ENCODE peak calls at places on chromosome 17, in ten cellular contexts. One of them, this sample, is unnamed.

GRCh38 chr17:73419896-73420295 is 108.1 kb upstream of the CDC42EP4 start:
- DNase-seq in adrenal gland: no peak
- DNase-seq in left lung: no peak
- DNase-seq in tibial nerve: no peak
- DNase-seq in CD8-positive, alpha-beta T cell: no peak
- DNase-seq in prostate gland: no peak
- DNase-seq in mesendoderm: no peak
- DNase-seq in stomach: no peak
- DNase-seq in kidney: peak
- DNase-seq in HAP-1: no peak
- DNase-seq in this sample: peak

GRCh38 chr17:77881545-77881944 is 77.0 kb upstream of the TNRC6C start:
- DNase-seq in adrenal gland: peak
- DNase-seq in left lung: peak
- DNase-seq in tibial nerve: peak
- DNase-seq in CD8-positive, alpha-beta T cell: peak
- DNase-seq in prostate gland: peak
- DNase-seq in mesendoderm: peak
- DNase-seq in stomach: peak
- DNase-seq in kidney: peak
- DNase-seq in HAP-1: no peak
- DNase-seq in this sample: peak

GRCh38 chr17:59383893-59384292 is 52.4 kb downstream of the YPEL2 start:
- DNase-seq in adrenal gland: no peak
- DNase-seq in left lung: no peak
- DNase-seq in tibial nerve: no peak
- DNase-seq in CD8-positive, alpha-beta T cell: no peak
- DNase-seq in prostate gland: no peak
- DNase-seq in mesendoderm: no peak
- DNase-seq in stomach: no peak
- DNase-seq in kidney: no peak
- DNase-seq in HAP-1: no peak
- DNase-seq in this sample: no peak

GRCh38 chr17:31524926-31525800 is 133.7 kb downstream of the RAB11FIP4 start:
- DNase-seq in adrenal gland: peak
- DNase-seq in left lung: peak
- DNase-seq in tibial nerve: peak
- DNase-seq in CD8-positive, alpha-beta T cell: peak
- DNase-seq in prostate gland: peak
- DNase-seq in mesendoderm: peak
- DNase-seq in stomach: peak
- DNase-seq in kidney: peak
- DNase-seq in HAP-1: peak
- DNase-seq in this sample: peak

GRCh38 chr17:55639096-55639495 is 83.6 kb downstream of the TMEM100 start:
- DNase-seq in adrenal gland: no peak
- DNase-seq in left lung: no peak
- DNase-seq in tibial nerve: no peak
- DNase-seq in CD8-positive, alpha-beta T cell: no peak
- DNase-seq in prostate gland: no peak
- DNase-seq in mesendoderm: peak
- DNase-seq in stomach: no peak
- DNase-seq in kidney: no peak
- DNase-seq in HAP-1: no peak
- DNase-seq in this sample: no peak

GRCh38 chr17:81513669-81514484 is 1.3 kb upstream of the ACTG1 start:
- DNase-seq in adrenal gland: peak
- DNase-seq in left lung: peak
- DNase-seq in tibial nerve: peak
- DNase-seq in CD8-positive, alpha-beta T cell: no peak
- DNase-seq in prostate gland: peak
- DNase-seq in mesendoderm: peak
- DNase-seq in stomach: peak
- DNase-seq in kidney: peak
- DNase-seq in HAP-1: peak
- DNase-seq in this sample: peak

GRCh38 chr17:71260366-71260765 is 860.5 kb upstream of the SOX9 start:
- DNase-seq in adrenal gland: no peak
- DNase-seq in left lung: no peak
- DNase-seq in tibial nerve: no peak
- DNase-seq in CD8-positive, alpha-beta T cell: no peak
- DNase-seq in prostate gland: no peak
- DNase-seq in mesendoderm: no peak
- DNase-seq in stomach: no peak
- DNase-seq in kidney: no peak
- DNase-seq in HAP-1: no peak
- DNase-seq in this sample: no peak

GRCh38 chr17:19244796-19245195 is 7.6 kb downstream of the EPN2 start:
- DNase-seq in adrenal gland: no peak
- DNase-seq in left lung: no peak
- DNase-seq in tibial nerve: no peak
- DNase-seq in CD8-positive, alpha-beta T cell: no peak
- DNase-seq in prostate gland: no peak
- DNase-seq in mesendoderm: no peak
- DNase-seq in stomach: no peak
- DNase-seq in kidney: no peak
- DNase-seq in HAP-1: no peak
- DNase-seq in this sample: no peak

GRCh38 chr17:3976675-3977171 is 12.5 kb upstream of the ATP2A3 start:
- DNase-seq in adrenal gland: peak
- DNase-seq in left lung: peak
- DNase-seq in tibial nerve: no peak
- DNase-seq in CD8-positive, alpha-beta T cell: no peak
- DNase-seq in prostate gland: peak
- DNase-seq in mesendoderm: no peak
- DNase-seq in stomach: peak
- DNase-seq in kidney: peak
- DNase-seq in HAP-1: no peak
- DNase-seq in this sample: peak

GRCh38 chr17:1142503-1143095 is 37.2 kb downstream of the ABR start:
- DNase-seq in adrenal gland: no peak
- DNase-seq in left lung: no peak
- DNase-seq in tibial nerve: no peak
- DNase-seq in CD8-positive, alpha-beta T cell: no peak
- DNase-seq in prostate gland: no peak
- DNase-seq in mesendoderm: no peak
- DNase-seq in stomach: no peak
- DNase-seq in kidney: no peak
- DNase-seq in HAP-1: no peak
- DNase-seq in this sample: no peak

GRCh38 chr17:1043601-1044251 is 46.8 kb downstream of the TIMM22 start:
- DNase-seq in adrenal gland: no peak
- DNase-seq in left lung: no peak
- DNase-seq in tibial nerve: no peak
- DNase-seq in CD8-positive, alpha-beta T cell: no peak
- DNase-seq in prostate gland: no peak
- DNase-seq in mesendoderm: peak
- DNase-seq in stomach: no peak
- DNase-seq in kidney: peak
- DNase-seq in HAP-1: peak
- DNase-seq in this sample: peak

GRCh38 chr17:40793800-40794199 is 6.0 kb downstream of the KRT28 start:
- DNase-seq in adrenal gland: no peak
- DNase-seq in left lung: no peak
- DNase-seq in tibial nerve: no peak
- DNase-seq in CD8-positive, alpha-beta T cell: no peak
- DNase-seq in prostate gland: no peak
- DNase-seq in mesendoderm: no peak
- DNase-seq in stomach: no peak
- DNase-seq in kidney: no peak
- DNase-seq in HAP-1: no peak
- DNase-seq in this sample: no peak

GRCh38 chr17:32936894-32937500 is 9.0 kb downstream of the TMEM98 start:
- DNase-seq in adrenal gland: peak
- DNase-seq in left lung: peak
- DNase-seq in tibial nerve: peak
- DNase-seq in CD8-positive, alpha-beta T cell: peak
- DNase-seq in prostate gland: peak
- DNase-seq in mesendoderm: peak
- DNase-seq in stomach: peak
- DNase-seq in kidney: peak
- DNase-seq in HAP-1: peak
- DNase-seq in this sample: peak

GRCh38 chr17:9021158-9021984 is at the start of gene NTN1:
- DNase-seq in adrenal gland: peak
- DNase-seq in left lung: no peak
- DNase-seq in tibial nerve: peak
- DNase-seq in CD8-positive, alpha-beta T cell: peak
- DNase-seq in prostate gland: peak
- DNase-seq in mesendoderm: no peak
- DNase-seq in stomach: peak
- DNase-seq in kidney: peak
- DNase-seq in HAP-1: peak
- DNase-seq in this sample: peak

GRCh38 chr17:82984751-82985435 is 94.5 kb upstream of the METRNL start:
- DNase-seq in adrenal gland: no peak
- DNase-seq in left lung: no peak
- DNase-seq in tibial nerve: no peak
- DNase-seq in CD8-positive, alpha-beta T cell: no peak
- DNase-seq in prostate gland: no peak
- DNase-seq in mesendoderm: no peak
- DNase-seq in stomach: no peak
- DNase-seq in kidney: peak
- DNase-seq in HAP-1: no peak
- DNase-seq in this sample: no peak
- H3K4me3 ChIP-seq in adrenal gland: no peak
- H3K4me3 ChIP-seq in left lung: no peak
- H3K4me3 ChIP-seq in tibial nerve: no peak
- H3K4me3 ChIP-seq in CD8-positive, alpha-beta T cell: no peak
- H3K4me3 ChIP-seq in prostate gland: no peak
- H3K4me3 ChIP-seq in mesendoderm: no peak
- H3K4me3 ChIP-seq in stomach: no peak
- H3K4me3 ChIP-seq in kidney: no peak
- H3K4me3 ChIP-seq in HAP-1: no peak
- H3K4me3 ChIP-seq in this sample: no peak

GRCh38 chr17:7439462-7440112 is at the start of gene FGF11:
- DNase-seq in adrenal gland: no peak
- DNase-seq in left lung: no peak
- DNase-seq in tibial nerve: no peak
- DNase-seq in CD8-positive, alpha-beta T cell: no peak
- DNase-seq in prostate gland: no peak
- DNase-seq in mesendoderm: no peak
- DNase-seq in stomach: no peak
- DNase-seq in kidney: peak
- DNase-seq in HAP-1: no peak
- DNase-seq in this sample: no peak
- H3K4me3 ChIP-seq in adrenal gland: no peak
- H3K4me3 ChIP-seq in left lung: peak
- H3K4me3 ChIP-seq in tibial nerve: peak
- H3K4me3 ChIP-seq in CD8-positive, alpha-beta T cell: peak
- H3K4me3 ChIP-seq in prostate gland: peak
- H3K4me3 ChIP-seq in mesendoderm: peak
- H3K4me3 ChIP-seq in stomach: peak
- H3K4me3 ChIP-seq in kidney: peak
- H3K4me3 ChIP-seq in HAP-1: peak
- H3K4me3 ChIP-seq in this sample: no peak

DNA sequence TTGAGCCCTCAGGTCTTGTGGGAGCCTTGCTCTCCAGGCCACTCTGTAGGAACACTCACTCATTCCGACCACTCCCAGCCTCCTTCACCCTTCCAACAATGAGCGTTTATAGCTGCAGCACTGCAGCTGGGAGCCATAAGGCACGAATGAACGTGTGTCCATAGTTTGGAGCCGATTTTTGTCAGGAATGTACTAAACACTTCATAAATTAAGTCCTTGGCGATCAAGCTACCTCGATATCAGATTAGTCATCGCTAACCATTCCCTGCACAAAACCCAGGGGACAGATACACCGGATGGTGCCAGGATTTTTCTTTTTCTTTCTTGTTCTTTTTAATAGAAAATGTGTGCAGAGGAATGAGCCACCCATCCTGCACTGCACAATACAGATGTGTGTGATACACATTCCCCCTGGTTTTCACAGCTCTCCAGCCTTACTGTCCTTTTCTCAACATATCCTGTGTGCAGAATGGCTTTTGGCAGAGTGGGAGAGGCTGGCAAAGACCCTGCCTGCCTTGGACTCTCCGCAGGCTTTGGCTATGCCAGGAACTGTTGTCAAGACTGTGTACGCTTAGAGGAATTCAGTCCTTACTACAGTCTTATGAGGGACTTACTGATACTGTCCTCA is 68.4 kb upstream of the ELAC2 start:
- DNase-seq in adrenal gland: no peak
- DNase-seq in left lung: no peak
- DNase-seq in tibial nerve: no peak
- DNase-seq in CD8-positive, alpha-beta T cell: no peak
- DNase-seq in prostate gland: no peak
- DNase-seq in mesendoderm: no peak
- DNase-seq in stomach: no peak
- DNase-seq in kidney: no peak
- DNase-seq in HAP-1: no peak
- DNase-seq in this sample: no peak
- H3K4me3 ChIP-seq in adrenal gland: no peak
- H3K4me3 ChIP-seq in left lung: no peak
- H3K4me3 ChIP-seq in tibial nerve: no peak
- H3K4me3 ChIP-seq in CD8-positive, alpha-beta T cell: no peak
- H3K4me3 ChIP-seq in prostate gland: no peak
- H3K4me3 ChIP-seq in mesendoderm: no peak
- H3K4me3 ChIP-seq in stomach: no peak
- H3K4me3 ChIP-seq in kidney: no peak
- H3K4me3 ChIP-seq in HAP-1: no peak
- H3K4me3 ChIP-seq in this sample: no peak

GRCh38 chr17:49992191-49992932 is 2.7 kb downstream of the DLX3 start:
- DNase-seq in adrenal gland: no peak
- DNase-seq in left lung: no peak
- DNase-seq in tibial nerve: no peak
- DNase-seq in CD8-positive, alpha-beta T cell: no peak
- DNase-seq in prostate gland: no peak
- DNase-seq in mesendoderm: no peak
- DNase-seq in stomach: no peak
- DNase-seq in kidney: no peak
- DNase-seq in HAP-1: no peak
- DNase-seq in this sample: no peak

GRCh38 chr17:49991409-49991808 is 3.6 kb downstream of the DLX3 start:
- DNase-seq in adrenal gland: no peak
- DNase-seq in left lung: no peak
- DNase-seq in tibial nerve: no peak
- DNase-seq in CD8-positive, alpha-beta T cell: no peak
- DNase-seq in prostate gland: no peak
- DNase-seq in mesendoderm: no peak
- DNase-seq in stomach: no peak
- DNase-seq in kidney: peak
- DNase-seq in HAP-1: no peak
- DNase-seq in this sample: no peak

GRCh38 chr17:49989518-49989880 is 5.5 kb downstream of the DLX3 start:
- DNase-seq in adrenal gland: no peak
- DNase-seq in left lung: no peak
- DNase-seq in tibial nerve: no peak
- DNase-seq in CD8-positive, alpha-beta T cell: no peak
- DNase-seq in prostate gland: no peak
- DNase-seq in mesendoderm: no peak
- DNase-seq in stomach: no peak
- DNase-seq in kidney: no peak
- DNase-seq in HAP-1: no peak
- DNase-seq in this sample: peak

GRCh38 chr17:49992933-49993422 is 2.0 kb downstream of the DLX3 start:
- DNase-seq in adrenal gland: no peak
- DNase-seq in left lung: no peak
- DNase-seq in tibial nerve: no peak
- DNase-seq in CD8-positive, alpha-beta T cell: no peak
- DNase-seq in prostate gland: no peak
- DNase-seq in mesendoderm: no peak
- DNase-seq in stomach: no peak
- DNase-seq in kidney: no peak
- DNase-seq in HAP-1: no peak
- DNase-seq in this sample: peak

GRCh38 chr17:49990921-49991320 is 4.1 kb downstream of the DLX3 start:
- DNase-seq in adrenal gland: no peak
- DNase-seq in left lung: no peak
- DNase-seq in tibial nerve: no peak
- DNase-seq in CD8-positive, alpha-beta T cell: no peak
- DNase-seq in prostate gland: no peak
- DNase-seq in mesendoderm: no peak
- DNase-seq in stomach: no peak
- DNase-seq in kidney: peak
- DNase-seq in HAP-1: no peak
- DNase-seq in this sample: peak
- H3K4me3 ChIP-seq in adrenal gland: no peak
- H3K4me3 ChIP-seq in left lung: no peak
- H3K4me3 ChIP-seq in tibial nerve: no peak
- H3K4me3 ChIP-seq in CD8-positive, alpha-beta T cell: no peak
- H3K4me3 ChIP-seq in prostate gland: no peak
- H3K4me3 ChIP-seq in mesendoderm: no peak
- H3K4me3 ChIP-seq in stomach: no peak
- H3K4me3 ChIP-seq in kidney: no peak
- H3K4me3 ChIP-seq in HAP-1: no peak
- H3K4me3 ChIP-seq in this sample: no peak